ENCODE peak calls at places on chromosomes 11 and 22, in four cellular contexts. One of them, this sample, is unnamed.

GRCh38 chr11:35322321-35322979 is 96.9 kb downstream of the SLC1A2 start:
- DNase-seq in GM12878: no peak
- DNase-seq in uterus: no peak
- DNase-seq in IMR-90: no peak
- DNase-seq in this sample: no peak

GRCh38 chr11:14073821-14074529 is 111.5 kb downstream of the SPON1 start:
- DNase-seq in GM12878: no peak
- DNase-seq in uterus: peak
- DNase-seq in IMR-90: no peak
- DNase-seq in this sample: peak

GRCh38 chr11:29623144-29623722 is 393.6 kb downstream of the KCNA4 start:
- DNase-seq in GM12878: no peak
- DNase-seq in uterus: no peak
- DNase-seq in IMR-90: no peak
- DNase-seq in this sample: no peak

GRCh38 chr11:60455531-60456042 is at the start of gene MS4A1:
- DNase-seq in GM12878: peak
- DNase-seq in uterus: no peak
- DNase-seq in IMR-90: no peak
- DNase-seq in this sample: no peak

GRCh38 chr11:63829823-63830489 is 9.0 kb upstream of the MARK2 start:
- DNase-seq in GM12878: no peak
- DNase-seq in uterus: no peak
- DNase-seq in IMR-90: peak
- DNase-seq in this sample: no peak

GRCh38 chr22:31876156-31877035 is 67.9 kb upstream of the YWHAH start:
- DNase-seq in GM12878: no peak
- DNase-seq in uterus: no peak
- DNase-seq in IMR-90: no peak
- DNase-seq in this sample: no peak

GRCh38 chr22:27220349-27220748 is 563.0 kb downstream of the MIAT start:
- DNase-seq in GM12878: no peak
- DNase-seq in uterus: no peak
- DNase-seq in IMR-90: peak
- DNase-seq in this sample: peak

GRCh38 chr22:28716686-28717085 is 24.9 kb downstream of the CHEK2 start:
- DNase-seq in GM12878: no peak
- DNase-seq in uterus: no peak
- DNase-seq in IMR-90: peak
- DNase-seq in this sample: no peak

GRCh38 chr11:71325418-71326327 is 73.3 kb upstream of the SHANK2 start:
- DNase-seq in GM12878: no peak
- DNase-seq in uterus: no peak
- DNase-seq in IMR-90: no peak
- DNase-seq in this sample: peak

GRCh38 chr11:90846628-90847027 is 623.8 kb upstream of the CHORDC1 start:
- DNase-seq in GM12878: no peak
- DNase-seq in uterus: no peak
- DNase-seq in IMR-90: no peak
- DNase-seq in this sample: no peak

GRCh38 chr11:19920982-19921381 is 208.3 kb downstream of the NAV2 start:
- DNase-seq in GM12878: no peak
- DNase-seq in uterus: no peak
- DNase-seq in IMR-90: no peak
- DNase-seq in this sample: no peak

GRCh38 chr22:17199131-17199731 is 20.0 kb downstream of the ADA2 start:
- DNase-seq in GM12878: no peak
- DNase-seq in uterus: peak
- DNase-seq in IMR-90: peak
- DNase-seq in this sample: peak

GRCh38 chr22:18148508-18148965 is 1.4 kb upstream of the USP18 start:
- DNase-seq in GM12878: no peak
- DNase-seq in uterus: no peak
- DNase-seq in IMR-90: no peak
- DNase-seq in this sample: peak

GRCh38 chr11:35163209-35163608 is 24.2 kb downstream of the CD44 start:
- DNase-seq in GM12878: no peak
- DNase-seq in uterus: no peak
- DNase-seq in IMR-90: no peak
- DNase-seq in this sample: no peak

GRCh38 chr11:130785376-130786110 is 130.7 kb downstream of the SNX19 start:
- DNase-seq in GM12878: no peak
- DNase-seq in uterus: no peak
- DNase-seq in IMR-90: peak
- DNase-seq in this sample: no peak

DNA sequence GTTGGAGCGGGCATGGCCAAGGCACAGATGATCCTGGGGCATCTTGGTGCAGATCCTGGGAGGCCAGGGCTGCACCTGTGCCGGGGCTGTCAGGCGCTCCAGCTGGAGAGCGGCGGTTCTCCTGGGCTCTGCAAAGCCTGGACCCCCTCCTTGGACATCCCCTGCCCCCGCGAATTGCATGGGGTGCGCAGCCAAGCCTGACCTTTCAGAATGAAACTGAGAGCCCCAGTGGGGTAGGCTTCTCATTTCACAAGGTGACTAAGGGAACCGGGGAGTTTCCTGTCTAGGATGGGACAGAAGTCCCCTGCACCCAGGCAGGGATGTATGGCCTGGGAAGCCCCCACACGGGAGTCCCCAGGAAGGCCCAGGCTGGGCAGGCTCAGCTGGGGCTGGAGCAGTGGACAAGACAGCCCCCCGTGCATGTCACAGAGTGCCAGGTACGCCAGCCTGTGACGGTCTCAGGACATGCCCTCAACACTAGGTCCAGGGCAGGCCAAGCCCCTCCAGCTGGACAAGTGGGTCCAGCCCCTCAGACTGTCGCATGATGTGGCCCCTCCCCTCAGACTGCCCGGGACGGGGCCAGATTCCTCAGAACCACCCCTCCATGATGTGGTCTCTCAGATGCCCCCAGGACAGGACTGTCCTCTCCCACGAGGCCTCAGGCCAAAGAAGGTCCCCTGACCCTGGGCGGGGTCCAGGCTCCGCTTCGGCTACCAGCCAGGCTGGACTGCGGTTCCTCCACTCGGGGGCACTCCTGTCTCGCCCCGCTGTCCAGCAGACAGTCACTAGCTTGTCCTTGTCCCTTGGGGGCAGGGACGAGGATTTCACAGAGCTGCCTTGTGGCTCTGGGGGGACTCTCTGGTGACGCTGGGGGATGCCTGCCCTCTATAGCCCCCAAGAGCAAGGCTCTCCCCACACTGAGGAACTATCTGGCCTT is 2.3 kb downstream of the LSP1 start:
- DNase-seq in GM12878: peak
- DNase-seq in uterus: no peak
- DNase-seq in IMR-90: no peak
- DNase-seq in this sample: no peak
- H3K4me3 ChIP-seq in GM12878: peak
- H3K4me3 ChIP-seq in uterus: no peak
- H3K4me3 ChIP-seq in IMR-90: no peak
- H3K4me3 ChIP-seq in this sample: no peak

GRCh38 chr11:112345708-112346107 is 85.0 kb upstream of the PLET1 start:
- DNase-seq in GM12878: no peak
- DNase-seq in uterus: no peak
- DNase-seq in IMR-90: no peak
- DNase-seq in this sample: no peak
- TF ChIP-seq CTCF in GM12878: no peak
- TF ChIP-seq CTCF in uterus: no peak
- TF ChIP-seq CTCF in IMR-90: no peak
- TF ChIP-seq CTCF in this sample: no peak

DNA sequence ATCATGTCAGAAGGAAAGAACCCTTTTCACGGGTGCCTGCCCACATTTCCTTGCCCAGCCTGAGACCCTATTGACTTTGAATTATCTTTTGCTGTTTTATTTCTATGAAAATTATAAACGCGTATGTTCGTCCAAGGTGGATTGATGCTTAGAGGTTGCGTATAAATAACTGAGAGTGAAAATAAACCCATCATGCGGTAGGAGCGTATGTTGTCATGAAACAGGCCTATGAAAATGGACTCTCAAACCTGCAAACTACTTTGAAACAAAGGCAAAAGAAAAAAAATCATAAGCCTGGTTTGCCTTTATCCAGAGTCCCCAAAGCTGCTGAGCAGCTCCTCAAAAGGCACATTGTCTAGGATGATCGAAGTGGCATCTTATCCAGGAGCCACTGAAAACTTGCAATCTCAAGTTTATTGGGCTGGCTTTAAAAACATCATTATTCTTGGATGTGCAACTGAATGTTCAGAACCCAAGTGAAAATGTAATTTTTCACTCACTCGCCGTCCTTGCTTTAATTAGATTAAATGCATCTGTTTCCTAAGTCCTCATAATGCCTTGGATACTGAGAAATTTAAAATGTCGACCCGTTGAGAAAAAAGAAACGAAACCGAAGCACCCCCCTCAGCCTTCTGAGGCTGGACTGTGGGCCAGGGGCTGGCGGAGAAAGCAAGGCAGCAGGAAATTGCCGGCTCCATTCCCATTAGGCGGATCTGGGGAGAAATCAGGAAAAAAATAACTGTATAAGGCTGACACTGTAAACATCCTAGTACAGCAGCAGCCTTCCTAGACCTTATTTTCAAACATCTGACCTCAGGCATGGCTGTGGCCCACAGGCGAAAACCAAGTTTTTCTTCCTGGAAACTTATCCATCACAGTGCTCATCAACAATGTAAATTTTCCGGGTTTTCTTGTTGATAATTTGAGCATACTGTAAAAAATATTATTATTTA is 82.9 kb upstream of the PPARA start:
- DNase-seq in GM12878: no peak
- DNase-seq in uterus: peak
- DNase-seq in IMR-90: no peak
- DNase-seq in this sample: no peak
- TF ChIP-seq POLR2A in GM12878: no peak
- TF ChIP-seq POLR2A in uterus: no peak
- TF ChIP-seq POLR2A in IMR-90: no peak
- TF ChIP-seq POLR2A in this sample: no peak

GRCh38 chr11:110090466-110091026 is 2.6 kb upstream of the ZC3H12C start:
- DNase-seq in GM12878: no peak
- DNase-seq in uterus: no peak
- DNase-seq in IMR-90: no peak
- DNase-seq in this sample: no peak

GRCh38 chr11:110091995-110092576 is 1.1 kb upstream of the ZC3H12C start:
- DNase-seq in GM12878: no peak
- DNase-seq in uterus: peak
- DNase-seq in IMR-90: no peak
- DNase-seq in this sample: no peak

GRCh38 chr11:110093407-110094297 is 460 bp downstream of the ZC3H12C start:
- DNase-seq in GM12878: no peak
- DNase-seq in uterus: peak
- DNase-seq in IMR-90: peak
- DNase-seq in this sample: peak

GRCh38 chr11:110094298-110095073 is 1.3 kb downstream of the ZC3H12C start:
- DNase-seq in GM12878: no peak
- DNase-seq in uterus: no peak
- DNase-seq in IMR-90: no peak
- DNase-seq in this sample: no peak

GRCh38 chr11:110092577-110093406 is at the start of gene ZC3H12C:
- DNase-seq in GM12878: no peak
- DNase-seq in uterus: peak
- DNase-seq in IMR-90: peak
- DNase-seq in this sample: peak
- H3K4me3 ChIP-seq in GM12878: peak
- H3K4me3 ChIP-seq in uterus: peak
- H3K4me3 ChIP-seq in IMR-90: peak
- H3K4me3 ChIP-seq in this sample: peak

GRCh38 chr11:4626207-4627105 is 10.8 kb upstream of the OR51D1 start:
- DNase-seq in GM12878: no peak
- DNase-seq in uterus: peak
- DNase-seq in IMR-90: peak
- DNase-seq in this sample: no peak
- TF ChIP-seq CTCF in GM12878: peak
- TF ChIP-seq CTCF in uterus: peak
- TF ChIP-seq CTCF in IMR-90: peak
- TF ChIP-seq CTCF in this sample: no peak

GRCh38 chr11:65888163-65888814 is at the start of gene FIBP:
- DNase-seq in GM12878: peak
- DNase-seq in uterus: peak
- DNase-seq in IMR-90: peak
- DNase-seq in this sample: peak

GRCh38 chr11:65894034-65894591 is 3.6 kb downstream of the CCDC85B start:
- DNase-seq in GM12878: no peak
- DNase-seq in uterus: peak
- DNase-seq in IMR-90: no peak
- DNase-seq in this sample: peak

GRCh38 chr11:65890324-65891179 is at the start of gene CCDC85B:
- DNase-seq in GM12878: peak
- DNase-seq in uterus: peak
- DNase-seq in IMR-90: peak
- DNase-seq in this sample: peak

GRCh38 chr11:65892661-65893317 is 2.3 kb downstream of the CCDC85B start:
- DNase-seq in GM12878: no peak
- DNase-seq in uterus: peak
- DNase-seq in IMR-90: no peak
- DNase-seq in this sample: no peak

GRCh38 chr11:65891180-65892136 is 985 bp downstream of the CCDC85B start:
- DNase-seq in GM12878: no peak
- DNase-seq in uterus: peak
- DNase-seq in IMR-90: no peak
- DNase-seq in this sample: no peak
- TF ChIP-seq POLR2A in GM12878: peak
- TF ChIP-seq POLR2A in uterus: no peak
- TF ChIP-seq POLR2A in IMR-90: peak
- TF ChIP-seq POLR2A in this sample: no peak